ENCODE peak calls at places on chromosomes 6 and 20, in five cellular contexts. One of them, this sample, is unnamed.

GRCh38 chr20:38674178-38675133 is 49.8 kb upstream of the SLC32A1 start:
- DNase-seq in mucosa of descending colon: peak; percentile 55
- DNase-seq in CD8-positive, alpha-beta T cell: peak; percentile 63
- DNase-seq in cardiac fibroblast: peak; percentile 62
- DNase-seq in trophoblast cell: no peak
- DNase-seq in this sample: no peak

GRCh38 chr6:16168121-16168520 is 39.2 kb downstream of the MYLIP start:
- DNase-seq in CD8-positive, alpha-beta T cell: no peak
- DNase-seq in cardiac fibroblast: no peak
- DNase-seq in mucosa of descending colon: no peak
- DNase-seq in trophoblast cell: peak; percentile 58
- DNase-seq in this sample: no peak

GRCh38 chr6:30481213-30481964 is 7.9 kb upstream of the HLA-E start:
- DNase-seq in trophoblast cell: no peak
- DNase-seq in mucosa of descending colon: no peak
- DNase-seq in CD8-positive, alpha-beta T cell: no peak
- DNase-seq in cardiac fibroblast: no peak
- DNase-seq in this sample: no peak

GRCh38 chr20:6966721-6967120 is 199.2 kb downstream of the BMP2 start:
- DNase-seq in trophoblast cell: no peak
- DNase-seq in mucosa of descending colon: no peak
- DNase-seq in CD8-positive, alpha-beta T cell: no peak
- DNase-seq in cardiac fibroblast: no peak
- DNase-seq in this sample: no peak

GRCh38 chr6:87174078-87174579 is 18.8 kb downstream of the ZNF292 start:
- DNase-seq in mucosa of descending colon: no peak
- DNase-seq in trophoblast cell: no peak
- DNase-seq in CD8-positive, alpha-beta T cell: no peak
- DNase-seq in cardiac fibroblast: no peak
- DNase-seq in this sample: no peak

GRCh38 chr20:24892931-24893330 is 56.1 kb upstream of the CST7 start:
- DNase-seq in mucosa of descending colon: no peak
- DNase-seq in CD8-positive, alpha-beta T cell: no peak
- DNase-seq in cardiac fibroblast: no peak
- DNase-seq in trophoblast cell: no peak
- DNase-seq in this sample: no peak

GRCh38 chr6:2081155-2082138 is 164.0 kb downstream of the GMDS start:
- DNase-seq in trophoblast cell: no peak
- DNase-seq in mucosa of descending colon: no peak
- DNase-seq in CD8-positive, alpha-beta T cell: no peak
- DNase-seq in cardiac fibroblast: no peak
- DNase-seq in this sample: no peak

GRCh38 chr6:3157151-3157933 is at the start of gene TUBB2A:
- DNase-seq in CD8-positive, alpha-beta T cell: peak; percentile 87
- DNase-seq in cardiac fibroblast: peak; percentile 91
- DNase-seq in trophoblast cell: peak; percentile 71
- DNase-seq in mucosa of descending colon: peak; percentile 90
- DNase-seq in this sample: no peak

GRCh38 chr6:123423130-123423529 is 213.6 kb downstream of the TRDN start:
- DNase-seq in cardiac fibroblast: no peak
- DNase-seq in CD8-positive, alpha-beta T cell: no peak
- DNase-seq in mucosa of descending colon: no peak
- DNase-seq in trophoblast cell: no peak
- DNase-seq in this sample: no peak

GRCh38 chr6:37624121-37624520 is 73.6 kb downstream of the MDGA1 start:
- DNase-seq in CD8-positive, alpha-beta T cell: no peak
- DNase-seq in trophoblast cell: no peak
- DNase-seq in mucosa of descending colon: no peak
- DNase-seq in cardiac fibroblast: no peak
- DNase-seq in this sample: no peak

GRCh38 chr6:36133912-36134311 is 3.6 kb downstream of the MAPK13 start:
- DNase-seq in CD8-positive, alpha-beta T cell: no peak
- DNase-seq in mucosa of descending colon: no peak
- DNase-seq in cardiac fibroblast: no peak
- DNase-seq in trophoblast cell: no peak
- DNase-seq in this sample: no peak

GRCh38 chr20:43949741-43950618 is 35.3 kb downstream of the TOX2 start:
- DNase-seq in CD8-positive, alpha-beta T cell: peak; percentile 82
- DNase-seq in mucosa of descending colon: peak; percentile 83
- DNase-seq in trophoblast cell: no peak
- DNase-seq in cardiac fibroblast: peak; percentile 37
- DNase-seq in this sample: no peak

GRCh38 chr6:111210074-111210729 is 122.9 kb downstream of the SLC16A10 start:
- DNase-seq in mucosa of descending colon: no peak
- DNase-seq in CD8-positive, alpha-beta T cell: no peak
- DNase-seq in cardiac fibroblast: peak; percentile 76
- DNase-seq in trophoblast cell: peak; percentile 7
- DNase-seq in this sample: peak; percentile 6

GRCh38 chr20:9287062-9287461 is 218.2 kb downstream of the PLCB4 start:
- DNase-seq in cardiac fibroblast: no peak
- DNase-seq in CD8-positive, alpha-beta T cell: no peak
- DNase-seq in mucosa of descending colon: no peak
- DNase-seq in trophoblast cell: no peak
- DNase-seq in this sample: no peak

GRCh38 chr20:64065973-64066341 is 3.0 kb downstream of the TCEA2 start:
- DNase-seq in cardiac fibroblast: peak; percentile 70
- DNase-seq in trophoblast cell: no peak
- DNase-seq in CD8-positive, alpha-beta T cell: peak; percentile 62
- DNase-seq in mucosa of descending colon: no peak
- DNase-seq in this sample: no peak

GRCh38 chr6:139732451-139732850 is 358.0 kb upstream of the CITED2 start:
- DNase-seq in cardiac fibroblast: peak; percentile 79
- DNase-seq in trophoblast cell: no peak
- DNase-seq in mucosa of descending colon: no peak
- DNase-seq in CD8-positive, alpha-beta T cell: no peak
- DNase-seq in this sample: peak; percentile 64

GRCh38 chr20:14882846-14883245 is 545.4 kb upstream of the FLRT3 start:
- DNase-seq in CD8-positive, alpha-beta T cell: no peak
- DNase-seq in cardiac fibroblast: no peak
- DNase-seq in mucosa of descending colon: no peak
- DNase-seq in trophoblast cell: peak; percentile 8
- DNase-seq in this sample: no peak

GRCh38 chr6:12171735-12172134 is 118.4 kb upstream of the EDN1 start:
- DNase-seq in cardiac fibroblast: no peak
- DNase-seq in CD8-positive, alpha-beta T cell: no peak
- DNase-seq in trophoblast cell: no peak
- DNase-seq in mucosa of descending colon: no peak
- DNase-seq in this sample: no peak

GRCh38 chr6:158361961-158362634 is 49.8 kb downstream of the TULP4 start:
- DNase-seq in mucosa of descending colon: no peak
- DNase-seq in cardiac fibroblast: no peak
- DNase-seq in trophoblast cell: no peak
- DNase-seq in CD8-positive, alpha-beta T cell: no peak
- DNase-seq in this sample: peak; percentile 40

GRCh38 chr20:13458860-13459451 is 179.8 kb downstream of the TASP1 start:
- DNase-seq in mucosa of descending colon: no peak
- DNase-seq in trophoblast cell: peak; percentile 36
- DNase-seq in CD8-positive, alpha-beta T cell: no peak
- DNase-seq in cardiac fibroblast: peak; percentile 68
- DNase-seq in this sample: no peak

GRCh38 chr20:45340951-45341350 is 7.3 kb downstream of the SDC4 start:
- DNase-seq in cardiac fibroblast: no peak
- DNase-seq in trophoblast cell: no peak
- DNase-seq in mucosa of descending colon: no peak
- DNase-seq in CD8-positive, alpha-beta T cell: no peak
- DNase-seq in this sample: no peak

GRCh38 chr6:166562726-166563125 is 23.8 kb downstream of the RAMACL start:
- DNase-seq in trophoblast cell: no peak
- DNase-seq in cardiac fibroblast: no peak
- DNase-seq in mucosa of descending colon: no peak
- DNase-seq in CD8-positive, alpha-beta T cell: no peak
- DNase-seq in this sample: no peak
- H3K4me3 ChIP-seq in trophoblast cell: no peak overlapping the region
- H3K4me3 ChIP-seq in cardiac fibroblast: no peak overlapping the region
- H3K4me3 ChIP-seq in mucosa of descending colon: no peak overlapping the region
- H3K4me3 ChIP-seq in CD8-positive, alpha-beta T cell: no peak overlapping the region
- H3K4me3 ChIP-seq in this sample: no peak overlapping the region

DNA sequence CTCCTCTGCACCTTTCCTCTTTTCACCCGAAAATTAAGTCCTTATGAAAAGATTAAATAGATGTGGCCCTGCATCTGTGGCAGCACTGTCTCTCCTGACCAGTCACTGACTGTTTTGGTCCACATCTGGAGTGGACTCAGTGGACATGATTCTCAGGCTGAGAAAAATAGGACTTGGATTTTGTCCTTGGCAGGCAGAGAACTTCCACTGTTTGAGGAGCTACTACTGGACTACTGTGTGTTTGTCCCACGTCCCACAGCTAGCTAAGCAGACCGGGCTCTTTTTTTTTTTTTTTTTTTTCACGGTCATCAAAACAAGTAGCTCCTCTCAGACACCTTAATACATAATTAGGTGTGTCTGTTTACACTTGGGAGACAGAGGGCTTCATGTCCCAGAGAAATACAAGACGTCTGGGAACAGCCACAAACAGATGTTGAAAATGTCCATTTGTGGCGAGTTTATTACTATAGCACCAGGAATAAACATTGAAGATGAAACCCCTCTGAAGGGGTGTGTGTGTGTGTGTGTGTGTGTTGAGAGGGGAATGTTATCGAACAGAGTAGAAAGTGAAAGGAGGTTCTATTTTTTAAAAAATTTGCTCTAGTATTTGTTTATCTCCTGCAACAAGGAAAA is 155.0 kb upstream of the SUPT3H start:
- DNase-seq in mucosa of descending colon: no peak
- DNase-seq in cardiac fibroblast: peak; percentile 59
- DNase-seq in trophoblast cell: no peak
- DNase-seq in CD8-positive, alpha-beta T cell: no peak
- DNase-seq in this sample: no peak
- H3K4me3 ChIP-seq in mucosa of descending colon: no peak overlapping the region
- H3K4me3 ChIP-seq in cardiac fibroblast: peak overlapping the region; percentile 31
- H3K4me3 ChIP-seq in trophoblast cell: no peak overlapping the region
- H3K4me3 ChIP-seq in CD8-positive, alpha-beta T cell: no peak overlapping the region
- H3K4me3 ChIP-seq in this sample: peak overlapping the region; percentile 14

GRCh38 chr6:70124443-70124842 is 178.4 kb downstream of the COL9A1 start:
- DNase-seq in cardiac fibroblast: no peak
- DNase-seq in CD8-positive, alpha-beta T cell: no peak
- DNase-seq in mucosa of descending colon: no peak
- DNase-seq in trophoblast cell: no peak
- DNase-seq in this sample: no peak

GRCh38 chr6:70119218-70119835 is 183.6 kb downstream of the COL9A1 start:
- DNase-seq in cardiac fibroblast: no peak
- DNase-seq in mucosa of descending colon: peak; percentile 43
- DNase-seq in CD8-positive, alpha-beta T cell: no peak
- DNase-seq in trophoblast cell: no peak
- DNase-seq in this sample: no peak

GRCh38 chr6:70130865-70131264 is 172.0 kb downstream of the COL9A1 start:
- DNase-seq in cardiac fibroblast: no peak
- DNase-seq in CD8-positive, alpha-beta T cell: no peak
- DNase-seq in mucosa of descending colon: no peak
- DNase-seq in trophoblast cell: no peak
- DNase-seq in this sample: no peak

GRCh38 chr6:70129341-70129740 is 173.5 kb downstream of the COL9A1 start:
- DNase-seq in CD8-positive, alpha-beta T cell: no peak
- DNase-seq in mucosa of descending colon: no peak
- DNase-seq in trophoblast cell: no peak
- DNase-seq in cardiac fibroblast: no peak
- DNase-seq in this sample: no peak

DNA sequence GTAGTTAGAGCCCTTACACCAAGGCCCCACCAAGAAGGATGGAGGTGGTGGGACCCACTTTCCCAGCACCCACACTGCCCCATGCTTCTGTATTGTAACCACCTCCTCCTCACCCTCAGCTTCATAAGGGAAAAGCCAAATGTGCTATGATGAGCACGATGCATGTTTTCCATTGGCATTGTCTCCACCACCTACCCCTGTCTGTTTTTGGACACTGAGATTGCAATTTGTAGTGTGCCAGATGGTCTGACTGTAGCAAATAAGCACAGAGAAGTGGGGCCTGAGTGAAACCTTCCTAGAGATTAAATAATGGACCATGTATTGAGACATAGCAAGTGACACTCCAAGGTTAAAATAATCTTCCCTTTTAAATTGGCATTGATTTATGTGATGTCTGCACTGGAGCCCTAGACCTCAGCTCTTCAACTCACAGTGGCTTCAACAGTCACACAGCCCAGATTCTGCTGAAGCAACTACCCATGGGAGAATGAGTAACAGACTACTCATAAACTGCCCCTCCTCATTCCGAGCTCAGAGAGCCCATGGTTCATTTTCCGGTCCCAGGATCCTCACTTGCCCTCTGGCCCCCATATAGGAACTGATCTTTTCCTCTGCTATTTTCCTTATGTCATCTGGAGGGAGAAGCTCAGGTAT is 177.9 kb downstream of the COL9A1 start:
- DNase-seq in mucosa of descending colon: no peak
- DNase-seq in cardiac fibroblast: peak; percentile 21
- DNase-seq in CD8-positive, alpha-beta T cell: no peak
- DNase-seq in trophoblast cell: no peak
- DNase-seq in this sample: peak; percentile 93
- H3K4me3 ChIP-seq in mucosa of descending colon: no peak overlapping the region
- H3K4me3 ChIP-seq in cardiac fibroblast: no peak overlapping the region
- H3K4me3 ChIP-seq in CD8-positive, alpha-beta T cell: no peak overlapping the region
- H3K4me3 ChIP-seq in trophoblast cell: no peak overlapping the region
- H3K4me3 ChIP-seq in this sample: no peak overlapping the region

GRCh38 chr6:43681303-43681702 is 6.3 kb downstream of the MRPS18A start:
- DNase-seq in cardiac fibroblast: no peak
- DNase-seq in mucosa of descending colon: no peak
- DNase-seq in trophoblast cell: no peak
- DNase-seq in CD8-positive, alpha-beta T cell: no peak
- DNase-seq in this sample: no peak

GRCh38 chr6:43682724-43683429 is 4.7 kb downstream of the MRPS18A start:
- DNase-seq in cardiac fibroblast: no peak
- DNase-seq in mucosa of descending colon: no peak
- DNase-seq in trophoblast cell: no peak
- DNase-seq in CD8-positive, alpha-beta T cell: no peak
- DNase-seq in this sample: no peak

GRCh38 chr6:43687079-43687436 is 533 bp downstream of the MRPS18A start:
- DNase-seq in trophoblast cell: no peak
- DNase-seq in cardiac fibroblast: no peak
- DNase-seq in CD8-positive, alpha-beta T cell: no peak
- DNase-seq in mucosa of descending colon: no peak
- DNase-seq in this sample: no peak

GRCh38 chr6:43680583-43681120 is 6.9 kb downstream of the MRPS18A start:
- DNase-seq in CD8-positive, alpha-beta T cell: no peak
- DNase-seq in mucosa of descending colon: no peak
- DNase-seq in trophoblast cell: no peak
- DNase-seq in cardiac fibroblast: no peak
- DNase-seq in this sample: no peak

DNA sequence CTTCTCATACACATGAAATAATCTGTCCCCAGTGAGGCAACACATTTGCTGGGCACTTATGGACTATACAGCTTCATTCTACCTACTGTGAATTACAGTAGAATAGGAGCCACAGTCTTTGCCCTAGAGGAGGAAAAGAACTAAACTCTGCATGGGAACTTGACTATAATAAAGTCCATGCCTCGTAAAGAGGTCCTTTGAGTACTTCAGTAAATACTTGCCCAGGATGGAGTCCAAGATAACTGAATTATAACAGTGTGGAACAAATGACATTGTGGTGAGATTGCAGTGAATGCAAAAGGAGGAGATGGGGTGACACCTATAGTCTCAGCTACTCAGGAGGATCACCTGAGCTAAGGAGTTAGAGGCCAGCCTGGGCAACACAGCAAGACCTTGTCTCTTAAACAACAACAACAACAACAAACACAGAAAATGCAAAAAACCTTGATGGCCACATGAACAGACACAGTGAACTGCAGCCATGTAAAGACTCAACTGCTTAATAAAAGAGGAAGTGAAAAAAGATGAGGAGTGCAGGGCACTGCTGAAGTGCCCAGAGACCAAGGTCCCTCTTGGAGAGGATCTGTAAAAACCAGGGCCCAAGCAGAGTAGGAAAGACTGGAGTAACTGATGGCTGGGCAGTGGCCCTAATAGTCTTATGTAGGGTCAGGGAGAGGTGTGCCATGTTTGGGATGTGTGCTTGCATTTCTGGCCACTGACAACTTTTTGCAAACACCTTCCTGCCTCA is 3.7 kb downstream of the MRPS18A start:
- DNase-seq in mucosa of descending colon: no peak
- DNase-seq in CD8-positive, alpha-beta T cell: no peak
- DNase-seq in trophoblast cell: no peak
- DNase-seq in cardiac fibroblast: no peak
- DNase-seq in this sample: no peak
- H3K4me3 ChIP-seq in mucosa of descending colon: no peak overlapping the region
- H3K4me3 ChIP-seq in CD8-positive, alpha-beta T cell: no peak overlapping the region
- H3K4me3 ChIP-seq in trophoblast cell: no peak overlapping the region
- H3K4me3 ChIP-seq in cardiac fibroblast: no peak overlapping the region
- H3K4me3 ChIP-seq in this sample: no peak overlapping the region